ENCODE peak calls at places on chromosomes 2 and 18, in five cellular contexts. A is cardiac muscle cell, O is RWPE2, Q is AG04449, L is B cell. F is an unnamed sample.

GRCh38 chr18:39942702-39943101 is 2012.3 kb upstream of the PIK3C3 start:
- DNase-seq in A (no peak), O (no peak), Q (no peak), L (no peak), F (no peak)

GRCh38 chr2:71530246-71530986 is 77.1 kb downstream of the DYSF start:
- DNase-seq in A (peak; percentile 67), O (no peak), Q (no peak), L (no peak), F (peak; percentile 48)

GRCh38 chr2:121284424-121285076 is 452 bp downstream of the TFCP2L1 start:
- DNase-seq in A (peak; percentile 14), O (no peak), Q (no peak), L (no peak), F (peak; percentile 35)

GRCh38 chr18:79455261-79455660 is 59.5 kb downstream of the NFATC1 start:
- DNase-seq in A (no peak), O (no peak), Q (no peak), L (no peak), F (no peak)

GRCh38 chr2:10007921-10008808 is 35.2 kb upstream of the KLF11 start:
- DNase-seq in A (no peak), O (no peak), Q (no peak), L (no peak), F (no peak)

GRCh38 chr18:67600181-67600631 is 83.7 kb upstream of the DSEL start:
- DNase-seq in A (peak; percentile 17), O (no peak), Q (no peak), L (no peak), F (no peak)

GRCh38 chr18:62716679-62717058 is 1.3 kb downstream of the PHLPP1 start:
- DNase-seq in A (peak; percentile 57), O (no peak), Q (no peak), L (peak; percentile 78), F (peak; percentile 69)

GRCh38 chr2:222169346-222169745 is 129.5 kb downstream of the PAX3 start:
- DNase-seq in A (no peak), O (no peak), Q (peak; percentile 26), L (no peak), F (no peak)

GRCh38 chr2:37324786-37325624 is at the start of gene PRKD3:
- DNase-seq in A (no peak), O (no peak), Q (no peak), L (peak; percentile 90), F (peak; percentile 81)

GRCh38 chr2:55618025-55618648 is 715 bp upstream of the PPP4R3B start:
- DNase-seq in A (peak; percentile 26), O (no peak), Q (no peak), L (no peak), F (no peak)

GRCh38 chr2:101388232-101388631 is 929 bp upstream of the CREG2 start:
- DNase-seq in A (no peak), O (no peak), Q (no peak), L (no peak), F (no peak)

GRCh38 chr2:128534688-128535392 is 216.2 kb upstream of the HS6ST1 start:
- DNase-seq in A (no peak), O (no peak), Q (no peak), L (no peak), F (no peak)

GRCh38 chr18:22340340-22340739 is 77.4 kb downstream of the CTAGE1 start:
- DNase-seq in A (peak; percentile 52), O (no peak), Q (no peak), L (no peak), F (no peak)

GRCh38 chr2:109475531-109476210 is 138.1 kb downstream of the SEPTIN10 start:
- DNase-seq in A (no peak), O (no peak), Q (peak; percentile 50), L (no peak), F (no peak)

GRCh38 chr2:239930871-239931771 is 94.0 kb downstream of the NDUFA10 start:
- DNase-seq in A (no peak), O (peak; percentile 38), Q (no peak), L (no peak), F (no peak)

GRCh38 chr2:230885467-230886130 is 20.9 kb downstream of the ITM2C start:
- DNase-seq in A (peak; percentile 51), O (no peak), Q (no peak), L (no peak), F (no peak)

GRCh38 chr18:70181015-70181414 is 24.5 kb downstream of the RTTN start:
- DNase-seq in A (no peak), O (no peak), Q (peak; percentile 44), L (no peak), F (no peak)

GRCh38 chr2:191721331-191721730 is 43.4 kb downstream of the NABP1 start:
- DNase-seq in A (no peak), O (no peak), Q (no peak), L (no peak), F (no peak)

GRCh38 chr2:72004976-72005375 is 142.7 kb downstream of the CYP26B1 start:
- DNase-seq in A (no peak), O (no peak), Q (no peak), L (no peak), F (no peak)

GRCh38 chr2:197672494-197672893 is 2.9 kb downstream of the RFTN2 start:
- DNase-seq in A (no peak), O (no peak), Q (no peak), L (no peak), F (no peak)

GRCh38 chr2:212451786-212452200 is 86.8 kb downstream of the ERBB4 start:
- DNase-seq in A (peak; percentile 35), O (no peak), Q (peak; percentile 9), L (no peak), F (no peak)

GRCh38 chr2:175640655-175641054 is 361.4 kb downstream of the LNPK start:
- DNase-seq in A (no peak), O (no peak), Q (no peak), L (no peak), F (no peak)

GRCh38 chr18:36381075-36381474 is 83.6 kb downstream of the FHOD3 start:
- DNase-seq in A (no peak), O (no peak), Q (no peak), L (no peak), F (no peak)

GRCh38 chr2:27409321-27410073 is at the start of gene PPM1G:
- DNase-seq in A (peak; percentile 97), O (peak; percentile 92), Q (peak; percentile 34), L (peak; percentile 97), F (peak; percentile 97)

GRCh38 chr2:25402477-25402876 is 60.8 kb upstream of the DNMT3A start:
- DNase-seq in A (no peak), O (no peak), Q (no peak), L (no peak), F (no peak)

GRCh38 chr2:158760887-158761286 is 34.2 kb upstream of the DAPL1 start:
- DNase-seq in A (no peak), O (no peak), Q (no peak), L (no peak), F (no peak)

GRCh38 chr2:118991554-118991953 is 49.6 kb downstream of the MARCO start:
- DNase-seq in A (no peak), O (no peak), Q (no peak), L (no peak), F (no peak)

GRCh38 chr2:196241175-196241574 is 69.8 kb upstream of the STK17B start:
- DNase-seq in A (no peak), O (no peak), Q (no peak), L (no peak), F (no peak)

GRCh38 chr18:9855686-9856085 is 30.1 kb upstream of the TXNDC2 start:
- DNase-seq in A (no peak), O (no peak), Q (no peak), L (no peak), F (no peak)

GRCh38 chr2:192051533-192051932 is 143.2 kb downstream of the TMEFF2 start:
- DNase-seq in A (no peak), O (no peak), Q (no peak), L (no peak), F (no peak)

GRCh38 chr2:9325428-9325827 is 97.9 kb downstream of the ITGB1BP1 start:
- DNase-seq in A (no peak), O (no peak), Q (no peak), L (no peak), F (no peak)

GRCh38 chr18:13530879-13531387 is 195.4 kb downstream of the FAM210A start:
- DNase-seq in A (peak; percentile 57), O (no peak), Q (peak; percentile 10), L (no peak), F (peak; percentile 48)

GRCh38 chr18:15165048-15165447 is 417.1 kb downstream of the ANKRD30B start:
- DNase-seq in A (no peak), O (no peak), Q (no peak), L (peak; percentile 0), F (no peak)

GRCh38 chr2:105600602-105600948 is 144.1 kb upstream of the NCK2 start:
- DNase-seq in A (peak; percentile 59), O (no peak), Q (no peak), L (no peak), F (no peak)

GRCh38 chr2:85997016-85997970 is 108.4 kb downstream of the POLR1A start:
- DNase-seq in A (no peak), O (no peak), Q (peak; percentile 24), L (no peak), F (no peak)

GRCh38 chr18:3726241-3726951 is 276.4 kb downstream of the TGIF1 start:
- DNase-seq in A (no peak), O (no peak), Q (no peak), L (no peak), F (no peak)

GRCh38 chr2:235746257-235746934 is 252.6 kb downstream of the AGAP1 start:
- DNase-seq in A (peak; percentile 92), O (no peak), Q (peak; percentile 63), L (peak; percentile 44), F (peak; percentile 68)

DNA sequence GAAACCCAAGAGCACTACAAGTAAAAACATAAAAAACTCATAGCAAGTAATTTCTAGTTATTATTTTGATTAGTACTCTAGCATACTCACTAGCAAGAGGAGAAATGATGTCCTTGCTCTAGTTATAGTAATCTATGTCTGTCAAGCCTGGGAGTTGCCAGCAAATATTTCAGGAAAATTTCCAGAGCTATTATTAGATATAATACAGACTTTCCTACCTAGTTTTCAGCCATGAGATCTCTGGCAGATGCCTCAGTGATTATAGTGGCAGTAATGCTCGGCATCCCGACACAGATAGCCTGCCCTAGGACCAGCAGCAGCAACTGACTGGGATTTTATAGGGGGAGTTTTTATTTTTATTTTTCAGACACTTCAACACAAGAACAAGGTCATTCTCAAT is 224.4 kb downstream of the ZNF385B start:
- DNase-seq in A (no peak), O (no peak), Q (no peak), L (no peak), F (no peak)
- TF ChIP-seq CTCF in A (no peak), O (no peak), Q (no peak), L (no peak), F (no peak)

DNA sequence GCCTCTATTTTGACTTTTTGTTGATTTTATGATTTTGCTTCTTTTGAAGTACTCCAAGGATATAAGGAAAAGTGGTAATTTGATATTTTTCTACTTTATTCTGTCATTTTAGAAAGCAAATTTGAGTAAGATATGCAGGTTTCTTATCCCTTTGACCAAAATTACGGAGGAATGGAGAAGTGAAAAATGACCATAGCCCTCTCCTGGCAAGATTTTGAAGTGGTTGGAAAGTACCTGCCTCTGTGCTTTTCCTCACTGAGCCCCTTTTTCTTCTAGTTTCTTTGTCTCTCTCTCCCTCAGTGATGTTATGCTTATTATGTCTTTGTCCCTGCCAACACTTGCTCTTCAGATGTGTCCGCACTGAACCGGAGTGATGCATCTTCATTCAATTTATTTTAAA is 898.1 kb downstream of the EPHA4 start:
- DNase-seq in A (no peak), O (no peak), Q (no peak), L (no peak), F (no peak)
- TF ChIP-seq CTCF in A (no peak), O (no peak), Q (no peak), L (no peak), F (no peak)

GRCh38 chr2:237743561-237744269 is 54.9 kb upstream of the RBM44 start:
- DNase-seq in A (no peak), O (no peak), Q (no peak), L (no peak), F (no peak)
- TF ChIP-seq CTCF in A (no peak), O (no peak), Q (no peak), L (no peak), F (no peak)

GRCh38 chr2:131040661-131041401 is 52.4 kb downstream of the FAM168B start:
- DNase-seq in A (peak; percentile 36), O (no peak), Q (no peak), L (no peak), F (no peak)
- TF ChIP-seq CTCF in A (peak; percentile 43), O (no peak), Q (peak; percentile 48), L (no peak), F (no peak)

F was measured in endothelial cell.